ENCODE peak calls at places on chromosomes 4 and X, in four cellular contexts. T, D, K and L are unnamed samples.

GRCh38 chr4:152509595-152510209 is 26.2 kb downstream of the FBXW7 start:
- DNase-seq in T (no peak), D (no peak), K (no peak), L (no peak)

GRCh38 chr4:101075536-101075935 is 271.8 kb downstream of the PPP3CA start:
- DNase-seq in T (no peak), D (no peak), K (no peak), L (no peak)

GRCh38 chrX:22097295-22097694 is 65.2 kb downstream of the PHEX start:
- DNase-seq in T (peak), D (no peak), K (no peak), L (peak)

GRCh38 chrX:3651272-3651671 is 62.2 kb downstream of the PRKX start:
- DNase-seq in T (peak), D (no peak), K (no peak), L (no peak)

GRCh38 chr4:101222156-101222845 is 125.0 kb downstream of the PPP3CA start:
- DNase-seq in T (peak), D (no peak), K (no peak), L (no peak)

GRCh38 chr4:40311811-40312346 is 23.3 kb upstream of the CHRNA9 start:
- DNase-seq in T (no peak), D (no peak), K (no peak), L (no peak)

GRCh38 chr4:174503079-174503724 is 19.1 kb downstream of the HPGD start:
- DNase-seq in T (no peak), D (no peak), K (no peak), L (peak)

GRCh38 chrX:16993791-16994318 is 47.4 kb downstream of the REPS2 start:
- DNase-seq in T (no peak), D (no peak), K (no peak), L (no peak)

GRCh38 chr4:185318679-185319078 is 77.0 kb downstream of the LRP2BP start:
- DNase-seq in T (no peak), D (no peak), K (no peak), L (peak)

GRCh38 chr4:26736621-26737020 is 124.0 kb upstream of the STIM2 start:
- DNase-seq in T (peak), D (no peak), K (no peak), L (peak)

GRCh38 chr4:112521123-112522116 is 5.4 kb upstream of the NEUROG2 start:
- DNase-seq in T (no peak), D (no peak), K (no peak), L (no peak)